ENCODE peak calls at places on chromosomes 6 and 20, in six cellular contexts. B, U, Y, H, O and X are unnamed samples.

GRCh38 chr20:41078329-41078728 is 49.7 kb downstream of the TOP1 start:
- DNase-seq in H (peak; percentile 53), Y (peak; percentile 45), U (no peak), O (no peak), B (no peak), X (peak; percentile 65)

GRCh38 chr20:1327241-1327653 is 1.7 kb downstream of the SDCBP2 start:
- DNase-seq in B (no peak), O (no peak), Y (peak; percentile 49), U (no peak), H (peak; percentile 79), X (no peak)

GRCh38 chr6:26195924-26196845 is 109.0 kb downstream of the HFE start:
- DNase-seq in O (peak; percentile 38), Y (no peak), U (no peak), B (peak; percentile 26), H (peak; percentile 23), X (peak; percentile 89)

GRCh38 chr6:184161-184695 is 108.1 kb upstream of the DUSP22 start:
- DNase-seq in U (no peak), H (no peak), B (no peak), Y (no peak), O (no peak), X (peak; percentile 65)

GRCh38 chr6:25222006-25222715 is 57.0 kb upstream of the CARMIL1 start:
- DNase-seq in B (no peak), U (no peak), O (no peak), Y (no peak), H (no peak), X (no peak)

GRCh38 chr20:41175201-41175651 is 37.9 kb downstream of the PLCG1 start:
- DNase-seq in Y (no peak), H (no peak), U (no peak), O (no peak), B (no peak), X (no peak)

GRCh38 chr6:3706547-3707467 is 44.7 kb downstream of the PXDC1 start:
- DNase-seq in H (peak; percentile 18), O (no peak), Y (no peak), U (no peak), B (no peak), X (no peak)

GRCh38 chr20:48779435-48779834 is 48.4 kb downstream of the PREX1 start:
- DNase-seq in Y (no peak), U (no peak), O (no peak), B (no peak), H (no peak), X (no peak)

GRCh38 chr20:50285376-50286173 is 94.9 kb downstream of the CEBPB start:
- DNase-seq in H (peak; percentile 86), Y (peak; percentile 83), U (peak; percentile 43), O (no peak), B (no peak), X (peak; percentile 66)

GRCh38 chr6:50815436-50816114 is 3.1 kb upstream of the TFAP2B start:
- DNase-seq in O (no peak), B (no peak), Y (peak; percentile 24), H (peak; percentile 14), U (no peak), X (peak; percentile 21)

GRCh38 chr6:35973670-35974222 is 50.7 kb downstream of the SLC26A8 start:
- DNase-seq in H (no peak), B (no peak), O (no peak), Y (no peak), U (peak; percentile 55), X (no peak)

GRCh38 chr20:1321654-1321939 is 7.3 kb downstream of the SDCBP2 start:
- DNase-seq in H (no peak), O (no peak), Y (no peak), B (no peak), U (no peak), X (no peak)

GRCh38 chr20:35000922-35001595 is 45.4 kb downstream of the MYH7B start:
- DNase-seq in H (no peak), O (no peak), Y (no peak), U (no peak), B (no peak), X (no peak)

GRCh38 chr6:6909111-6909510 is 198.7 kb upstream of the RREB1 start:
- DNase-seq in O (no peak), H (no peak), B (no peak), U (no peak), Y (no peak), X (no peak)

GRCh38 chr6:148367418-148368024 is 24.9 kb downstream of the SASH1 start:
- DNase-seq in H (peak; percentile 75), Y (peak; percentile 31), B (no peak), U (no peak), O (no peak), X (no peak)

GRCh38 chr6:146146836-146147235 is 118.0 kb downstream of the GRM1 start:
- DNase-seq in U (no peak), Y (no peak), B (no peak), O (no peak), H (no peak), X (no peak)

GRCh38 chr20:33667245-33668086 is 723 bp downstream of the ACTL10 start:
- DNase-seq in Y (peak; percentile 45), U (no peak), B (peak; percentile 39), O (peak; percentile 77), H (peak; percentile 54), X (peak; percentile 84)

GRCh38 chr20:23622839-23623343 is 14.9 kb downstream of the CST3 start:
- DNase-seq in Y (peak; percentile 79), O (peak; percentile 43), H (peak; percentile 77), U (no peak), B (no peak), X (no peak)

GRCh38 chr6:32146287-32146686 is 5.5 kb downstream of the PRRT1 start:
- DNase-seq in O (no peak), H (no peak), Y (no peak), U (no peak), B (no peak), X (no peak)

GRCh38 chr20:62447143-62447869 is 20.0 kb upstream of the RBBP8NL start:
- DNase-seq in B (no peak), H (no peak), Y (no peak), U (no peak), O (no peak), X (no peak)

GRCh38 chr20:4722571-4722970 is 862 bp downstream of the PRND start:
- DNase-seq in B (no peak), O (no peak), U (no peak), H (no peak), Y (no peak), X (no peak)

GRCh38 chr20:40673442-40673841 is 15.6 kb downstream of the MAFB start:
- DNase-seq in O (no peak), Y (no peak), U (no peak), B (no peak), H (no peak), X (no peak)

GRCh38 chr6:136173519-136174507 is 76.3 kb downstream of the MTFR2 start:
- DNase-seq in U (no peak), H (peak; percentile 96), B (no peak), O (no peak), Y (no peak), X (no peak)

GRCh38 chr6:105824732-105825131 is 261.4 kb upstream of the PRDM1 start:
- DNase-seq in B (no peak), O (no peak), Y (no peak), U (no peak), H (peak; percentile 81), X (no peak)

GRCh38 chr6:39841923-39842322 is 49.7 kb downstream of the DAAM2 start:
- DNase-seq in U (no peak), Y (no peak), O (no peak), B (no peak), H (no peak), X (no peak)

GRCh38 chr20:24148372-24148771 is 159.8 kb upstream of the GGTLC1 start:
- DNase-seq in U (no peak), B (no peak), H (no peak), O (no peak), Y (no peak), X (peak; percentile 91)

GRCh38 chr20:23192469-23192868 is 106.3 kb upstream of the CD93 start:
- DNase-seq in H (no peak), O (no peak), B (no peak), Y (no peak), U (no peak), X (no peak)